ENCODE peak calls at places on chromosomes 2 and 18, in six cellular contexts. P is amniotic stem cell; H is activated T-cell treated with anti-CD3 and anti-CD28 coated beads, Interleukin-2, amount 50 U/mL, for 48 hours; R is left kidney; Z is lung microvascular endothelial cell; K is HS-5. Y is an unnamed sample.

GRCh38 chr2:37083873-37084792 is at the start of the genes GPATCH11 and HEATR5B:
- DNase-seq in Z (peak), P (peak), R (peak), K (peak), H (peak), Y (peak)

GRCh38 chr2:147030966-147031760 is 813.7 kb upstream of the ACVR2A start:
- DNase-seq in Z (no peak), K (no peak), H (no peak), R (peak), P (no peak), Y (no peak)

GRCh38 chr2:171999125-171999524 is 628 bp upstream of the METAP1D start:
- DNase-seq in Z (no peak), H (no peak), R (no peak), K (no peak), P (no peak), Y (no peak)

GRCh38 chr2:165114345-165114943 is 89.4 kb downstream of the SCN3A start:
- DNase-seq in K (peak), P (peak), Z (peak), R (peak), H (no peak), Y (no peak)

GRCh38 chr2:124894199-124894598 is 869.1 kb downstream of the CNTNAP5 start:
- DNase-seq in P (no peak), K (no peak), R (no peak), H (no peak), Z (no peak), Y (no peak)

GRCh38 chr2:144466637-144467036 is 53.3 kb downstream of the ZEB2 start:
- DNase-seq in K (no peak), R (no peak), P (no peak), H (no peak), Z (no peak), Y (no peak)

GRCh38 chr2:23776021-23776420 is 150.9 kb downstream of the ATAD2B start:
- DNase-seq in R (no peak), P (no peak), Z (no peak), K (no peak), H (no peak), Y (no peak)

GRCh38 chr18:13547347-13547746 is 179.0 kb downstream of the FAM210A start:
- DNase-seq in R (no peak), K (no peak), Z (no peak), H (peak), P (no peak), Y (no peak)

GRCh38 chr2:121272596-121272995 is 12.4 kb downstream of the TFCP2L1 start:
- DNase-seq in H (no peak), R (no peak), Z (no peak), K (no peak), P (no peak), Y (no peak)

GRCh38 chr2:36561223-36561944 is 36.6 kb downstream of the FEZ2 start:
- DNase-seq in P (peak), H (no peak), Z (peak), R (peak), K (peak), Y (peak)

GRCh38 chr18:29459986-29460385 is 1283.1 kb upstream of the CDH2 start:
- DNase-seq in H (no peak), P (no peak), Z (no peak), K (no peak), R (no peak), Y (no peak)

GRCh38 chr2:64491426-64491825 is 32.7 kb upstream of the AFTPH start:
- DNase-seq in H (no peak), R (no peak), Z (peak), P (no peak), K (peak), Y (no peak)

GRCh38 chr2:144747571-144747970 is 227.7 kb upstream of the ZEB2 start:
- DNase-seq in P (no peak), K (no peak), H (no peak), Z (no peak), R (no peak), Y (no peak)

GRCh38 chr2:186572705-186573104 is 17.2 kb upstream of the ITGAV start:
- DNase-seq in K (no peak), R (no peak), H (no peak), Z (no peak), P (no peak), Y (no peak)

GRCh38 chr2:115369380-115369779 is 926.9 kb downstream of the DPP10 start:
- DNase-seq in H (no peak), P (no peak), R (no peak), K (no peak), Z (no peak), Y (no peak)

GRCh38 chr18:26549103-26549485 is 741 bp upstream of the KCTD1 start:
- DNase-seq in K (no peak), R (no peak), Z (peak), H (peak), P (no peak), Y (no peak)

GRCh38 chr2:35846-36245 is 10.5 kb downstream of the FAM110C start:
- DNase-seq in R (no peak), K (no peak), Z (no peak), P (no peak), H (no peak), Y (no peak)

GRCh38 chr2:208122248-208122647 is 2.1 kb downstream of the CRYGD start:
- DNase-seq in K (no peak), P (no peak), H (no peak), Z (no peak), R (no peak), Y (no peak)

GRCh38 chr18:76530846-76531245 is 35.8 kb upstream of the ZNF516 start:
- DNase-seq in R (no peak), H (no peak), K (no peak), Z (no peak), P (no peak), Y (no peak)

GRCh38 chr2:235638541-235639192 is 144.8 kb downstream of the AGAP1 start:
- DNase-seq in K (no peak), R (no peak), P (no peak), H (no peak), Z (peak), Y (no peak)

GRCh38 chr2:118847447-118848172 is at the start of gene EN1:
- DNase-seq in K (peak), H (peak), P (no peak), Z (no peak), R (peak), Y (no peak)

GRCh38 chr2:41966431-41966893 is 81.4 kb upstream of the PKDCC start:
- DNase-seq in K (peak), H (no peak), Z (peak), P (peak), R (peak), Y (peak)

GRCh38 chr2:237601453-237602116 is 11.1 kb upstream of the RAB17 start:
- DNase-seq in R (peak), K (no peak), P (no peak), H (no peak), Z (peak), Y (no peak)

GRCh38 chr18:35029103-35029502 is 12.1 kb upstream of the MAPRE2 start:
- DNase-seq in Z (no peak), H (no peak), K (peak), R (no peak), P (no peak), Y (no peak)

GRCh38 chr18:6401687-6402086 is 13.0 kb downstream of the L3MBTL4 start:
- DNase-seq in Z (no peak), K (no peak), H (no peak), P (no peak), R (peak), Y (no peak)

GRCh38 chr18:62637807-62638687 is 77.3 kb upstream of the PHLPP1 start:
- DNase-seq in K (no peak), Z (peak), R (no peak), P (no peak), H (peak), Y (no peak)

GRCh38 chr2:17584689-17585088 is 44.2 kb downstream of the VSNL1 start:
- DNase-seq in H (no peak), R (no peak), K (no peak), P (no peak), Z (no peak), Y (no peak)

GRCh38 chr18:28584726-28585125 is 407.8 kb upstream of the CDH2 start:
- DNase-seq in K (peak), H (no peak), P (peak), Z (no peak), R (peak), Y (peak)

GRCh38 chr2:70978388-70979357 is at the start of gene ANKRD53:
- DNase-seq in P (no peak), H (no peak), R (peak), Z (peak), K (no peak), Y (no peak)

GRCh38 chr18:48031011-48031480 is 100.6 kb upstream of the SMAD2 start:
- DNase-seq in P (peak), R (peak), Z (peak), K (no peak), H (no peak), Y (no peak)

Y was measured in HFF-Myc.